ENCODE peak calls at places on chromosomes 12 and 14, in four cellular contexts. D is neuronal stem cell, U is IMR-90, F is H1. A is an unnamed sample.

GRCh38 chr14:106551265-106551664 is 1024.9 kb downstream of the TMEM121 start:
- DNase-seq in D (no peak), U (no peak), F (no peak), A (no peak)

GRCh38 chr14:52023518-52023917 is 34.2 kb downstream of the RTRAF start:
- DNase-seq in D (no peak), U (peak; percentile 87), F (no peak), A (peak; percentile 53)

GRCh38 chr12:93183940-93184663 is 193.6 kb upstream of the NUDT4 start:
- DNase-seq in D (no peak), U (no peak), F (no peak), A (peak; percentile 43)

GRCh38 chr12:713281-713875 is 39.0 kb upstream of the WNK1 start:
- DNase-seq in D (no peak), U (no peak), F (no peak), A (peak; percentile 46)

GRCh38 chr12:105992849-105993740 is 145.7 kb downstream of the NUAK1 start:
- DNase-seq in D (no peak), U (peak; percentile 81), F (no peak), A (peak; percentile 79)

GRCh38 chr12:43333650-43334043 is 218.4 kb downstream of the ADAMTS20 start:
- DNase-seq in D (no peak), U (no peak), F (no peak), A (no peak)

GRCh38 chr14:73760598-73761586 is 46.7 kb upstream of the PNMA1 start:
- DNase-seq in D (no peak), U (no peak), F (no peak), A (no peak)

GRCh38 chr12:123401753-123402683 is 18.1 kb downstream of the KMT5A start:
- DNase-seq in D (no peak), U (no peak), F (peak; percentile 34), A (no peak)

GRCh38 chr12:26496170-26496569 is 300.8 kb downstream of the SSPN start:
- DNase-seq in D (no peak), U (no peak), F (no peak), A (no peak)

DNA sequence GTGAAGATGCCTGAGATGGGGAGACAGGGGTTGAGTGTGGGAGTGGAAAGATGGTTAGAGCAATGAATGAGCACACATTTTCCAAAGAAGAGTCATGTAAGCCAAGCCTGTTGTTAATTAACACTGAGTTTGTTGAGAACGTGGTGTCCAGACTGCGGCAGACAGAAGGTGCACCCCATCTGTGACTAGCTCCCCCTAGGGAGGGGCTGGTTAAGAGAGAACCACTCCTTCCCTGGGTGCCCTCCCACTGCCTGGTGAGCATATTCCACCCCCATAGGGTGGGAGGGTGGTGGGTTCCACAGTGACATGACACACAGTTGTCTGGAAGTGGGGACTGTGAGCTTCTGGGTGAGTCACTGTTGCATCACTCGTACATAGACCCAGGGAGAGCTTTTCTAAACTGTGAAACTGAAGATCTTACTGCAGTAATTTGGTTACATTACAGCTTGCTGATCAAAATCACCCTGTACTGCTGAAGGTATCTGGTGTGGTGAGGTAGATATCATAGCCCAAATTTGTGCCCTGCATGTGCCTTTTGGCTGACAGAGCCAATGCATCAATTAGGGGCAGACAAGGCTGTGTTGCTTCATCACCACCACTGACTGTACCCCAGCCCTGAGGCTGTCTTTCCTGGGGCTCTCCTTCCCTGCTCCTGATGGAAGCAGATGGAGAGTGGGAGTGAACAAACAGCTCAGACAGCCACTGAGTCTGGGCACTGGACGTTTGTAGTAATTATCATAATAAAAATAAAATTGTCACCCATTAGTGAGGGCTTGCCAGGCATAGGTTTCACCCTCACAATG is 150.9 kb downstream of the EMP1 start:
- DNase-seq in D (no peak), U (peak; percentile 56), F (no peak), A (peak; percentile 18)
- H4K91ac ChIP-seq in D (no peak overlapping the region), U (no peak overlapping the region), F (no peak overlapping the region), A (no peak overlapping the region)

GRCh38 chr14:68075382-68076029 is 255.9 kb downstream of the RAD51B start:
- DNase-seq in D (no peak), U (no peak), F (no peak), A (no peak)
- H3K23ac ChIP-seq in D (no peak overlapping the region), U (peak overlapping the region; percentile 48), F (no peak overlapping the region), A (no peak overlapping the region)

DNA sequence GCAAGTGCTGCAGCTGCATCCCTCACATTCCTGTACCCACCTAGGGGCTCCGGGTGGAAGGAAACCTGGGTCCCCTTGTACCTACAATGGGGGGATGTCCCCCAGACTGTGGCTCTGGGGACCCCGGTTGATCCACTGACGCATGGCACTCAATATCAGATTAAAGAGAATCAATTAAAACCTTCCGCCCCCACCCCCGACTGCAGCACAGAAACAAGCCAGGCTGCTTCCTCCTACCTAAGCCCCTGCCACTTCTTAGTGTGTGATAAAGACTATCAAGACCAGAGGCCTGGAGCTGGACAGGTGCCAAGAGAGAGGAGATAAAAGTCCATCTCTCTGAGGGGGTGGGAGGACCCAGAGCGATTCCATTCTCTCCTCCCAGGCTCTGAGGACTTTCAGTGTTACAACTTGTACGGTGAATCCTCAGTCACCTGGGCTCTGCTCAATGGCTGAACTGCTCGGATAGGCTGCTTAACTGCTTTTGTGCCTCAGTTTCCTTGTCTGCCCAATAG is 28.2 kb upstream of the RPLP0 start:
- DNase-seq in D (no peak), U (no peak), F (no peak), A (peak; percentile 40)
- H3K9ac ChIP-seq in D (no peak overlapping the region), U (peak overlapping the region; percentile 62), F (peak overlapping the region; percentile 69), A (peak overlapping the region; percentile 89)

DNA sequence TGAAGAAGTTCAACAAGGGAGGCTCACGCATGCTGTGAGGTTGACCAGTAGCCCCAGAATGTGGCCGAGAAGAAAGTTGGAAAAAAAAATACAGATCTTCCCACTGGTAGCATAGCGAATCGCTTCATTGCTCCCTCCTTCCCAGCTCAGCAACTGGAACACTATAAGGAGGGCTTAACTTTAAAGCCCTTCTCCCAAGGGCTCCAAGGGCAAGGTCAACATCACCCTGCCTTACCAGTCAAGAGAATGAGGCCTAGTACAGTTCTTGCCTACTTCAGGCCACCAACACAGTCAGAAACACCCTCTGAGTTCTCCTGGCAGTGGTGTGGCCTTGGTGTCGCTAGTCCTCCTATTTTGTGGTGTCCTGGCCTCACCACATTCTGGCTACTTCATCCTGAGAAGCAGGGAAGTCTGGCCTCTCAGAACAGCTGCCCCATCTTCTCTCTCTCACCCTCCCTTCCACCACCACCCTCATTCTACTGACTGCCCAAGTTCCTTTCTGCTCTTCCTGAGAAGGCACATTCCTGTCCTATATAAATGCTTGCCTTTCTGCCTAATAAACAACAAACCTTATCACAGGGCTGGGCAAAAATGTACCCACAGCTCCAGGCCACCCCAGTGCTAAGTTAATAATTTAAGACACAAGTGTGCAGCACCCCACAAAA is 14.6 kb downstream of the OXA1L start:
- DNase-seq in D (no peak), U (peak; percentile 5), F (no peak), A (peak; percentile 14)
- H4K91ac ChIP-seq in D (no peak overlapping the region), U (peak overlapping the region; percentile 10), F (no peak overlapping the region), A (no peak overlapping the region)

GRCh38 chr12:11729008-11729407 is 79.5 kb downstream of the ETV6 start:
- DNase-seq in D (no peak), U (no peak), F (no peak), A (no peak)

GRCh38 chr12:11725616-11726015 is 76.1 kb downstream of the ETV6 start:
- DNase-seq in D (no peak), U (peak; percentile 28), F (no peak), A (no peak)

GRCh38 chr12:11728154-11728755 is 78.8 kb downstream of the ETV6 start:
- DNase-seq in D (no peak), U (no peak), F (no peak), A (no peak)

GRCh38 chr12:11726659-11727058 is 77.2 kb downstream of the ETV6 start:
- DNase-seq in D (no peak), U (no peak), F (no peak), A (no peak)

DNA sequence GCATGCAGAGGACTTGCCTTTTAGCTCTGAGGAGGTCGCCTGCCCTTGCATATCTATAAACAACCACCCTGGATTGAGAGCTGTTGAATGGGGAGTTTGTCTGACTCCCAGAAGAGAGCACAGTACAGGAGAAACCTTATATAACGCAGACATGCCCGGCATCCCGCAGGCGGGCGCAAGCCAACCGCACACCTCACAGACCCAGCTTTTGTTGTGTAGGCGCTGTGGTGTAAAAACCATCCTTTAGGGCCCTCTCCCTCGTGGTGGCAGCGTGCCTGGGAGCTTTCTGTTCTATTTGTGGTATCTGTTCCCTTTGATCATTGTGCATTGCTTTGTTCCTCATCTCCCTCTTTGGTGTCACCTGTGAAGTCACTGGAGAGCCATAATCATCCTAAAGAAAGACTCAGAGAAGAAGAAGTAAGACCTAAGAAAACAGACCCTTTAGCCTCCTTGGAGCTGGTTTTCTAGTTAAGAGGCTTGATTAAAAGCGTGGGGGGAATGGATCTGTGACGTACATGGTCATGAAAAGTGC is 77.7 kb downstream of the ETV6 start:
- DNase-seq in D (no peak), U (no peak), F (no peak), A (no peak)
- H3K23ac ChIP-seq in D (no peak overlapping the region), U (peak overlapping the region; percentile 51), F (no peak overlapping the region), A (no peak overlapping the region)

GRCh38 chr12:80811957-80812708 is 95.4 kb downstream of the MYF5 start:
- DNase-seq in D (no peak), U (no peak), F (no peak), A (no peak)
- H3K9ac ChIP-seq in D (no peak overlapping the region), U (no peak overlapping the region), F (no peak overlapping the region), A (no peak overlapping the region)

GRCh38 chr12:51323966-51324895 is at the start of gene BIN2:
- DNase-seq in D (no peak), U (no peak), F (no peak), A (no peak)

GRCh38 chr12:51324953-51325352 is 979 bp upstream of the BIN2 start:
- DNase-seq in D (no peak), U (no peak), F (no peak), A (no peak)

GRCh38 chr12:51321882-51322281 is 2.1 kb downstream of the BIN2 start:
- DNase-seq in D (no peak), U (no peak), F (no peak), A (no peak)

GRCh38 chr12:51322452-51322851 is 1.5 kb downstream of the BIN2 start:
- DNase-seq in D (no peak), U (no peak), F (no peak), A (no peak)

DNA sequence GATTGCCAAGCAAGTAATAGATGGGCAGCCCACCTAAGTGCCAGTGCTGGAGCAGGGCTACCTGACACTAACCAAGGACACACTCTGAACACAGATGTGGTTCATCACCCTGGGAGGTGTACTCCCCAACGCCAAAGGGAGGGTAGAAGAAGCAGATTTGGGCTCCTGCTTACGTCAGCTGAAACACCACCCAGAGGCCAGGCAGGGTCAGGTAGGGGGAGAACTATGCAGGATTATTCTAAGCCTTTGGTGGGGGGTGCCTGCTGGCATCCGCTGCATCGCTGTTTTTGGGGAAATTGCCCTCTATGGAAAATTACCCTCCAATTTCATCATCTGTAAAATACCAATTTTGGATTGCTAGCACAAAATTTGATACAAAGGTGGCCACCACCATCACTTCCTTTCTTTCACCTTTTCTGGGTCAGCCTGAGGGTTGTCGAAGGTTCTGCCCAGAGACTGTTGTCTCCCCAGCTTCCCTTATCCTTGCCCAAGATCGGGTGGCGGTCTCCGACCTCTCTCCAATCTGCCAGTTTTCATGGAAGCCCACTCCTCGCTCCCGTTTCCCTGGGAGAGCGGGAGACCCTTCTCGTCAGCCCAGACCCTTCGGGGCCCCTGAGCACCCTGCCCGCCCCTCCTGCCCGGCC is 535 bp downstream of the BIN2 start:
- DNase-seq in D (no peak), U (no peak), F (no peak), A (no peak)
- H4K91ac ChIP-seq in D (no peak overlapping the region), U (no peak overlapping the region), F (peak overlapping the region; percentile 22), A (no peak overlapping the region)

A was measured in mesenchymal stem cell.